ENCODE peak calls at places on chromosomes 5 and 9, in seven cellular contexts. S is GM23338, J is HCT116, B is K562, D is H1, W is endothelial cell of umbilical vein, K is GM12878. F is an unnamed sample.

GRCh38 chr9:682633-683508 is 158.6 kb upstream of the DMRT1 start:
- DNase-seq in S (no peak), K (no peak), D (no peak), J (no peak), W (peak), B (no peak), F (no peak)

GRCh38 chr5:138936225-138936967 is 61.3 kb upstream of the LRRTM2 start:
- DNase-seq in K (no peak), W (peak), S (peak), B (no peak), D (no peak), J (no peak), F (no peak)

GRCh38 chr5:150529555-150529954 is 21.6 kb downstream of the NDST1 start:
- DNase-seq in K (no peak), B (no peak), D (no peak), W (no peak), S (no peak), J (no peak), F (no peak)

GRCh38 chr5:124418390-124418789 is 328.0 kb downstream of the ZNF608 start:
- DNase-seq in S (no peak), J (no peak), K (no peak), D (no peak), B (no peak), W (no peak), F (no peak)

GRCh38 chr9:4640027-4640426 is 22.1 kb upstream of the PLPP6 start:
- DNase-seq in K (no peak), W (peak), J (peak), B (peak), S (peak), D (no peak), F (no peak)

GRCh38 chr9:107243757-107244156 is 39.3 kb upstream of the RAD23B start:
- DNase-seq in B (peak), S (no peak), D (no peak), J (peak), W (no peak), K (no peak), F (no peak)

GRCh38 chr9:96202971-96203780 is 98.8 kb downstream of the HSD17B3 start:
- DNase-seq in S (no peak), J (no peak), D (no peak), B (no peak), W (no peak), K (no peak), F (no peak)

GRCh38 chr5:52987711-52988329 is 1.3 kb upstream of the ITGA2 start:
- DNase-seq in K (no peak), D (no peak), S (no peak), W (peak), J (peak), B (no peak), F (no peak)

GRCh38 chr5:77945874-77946273 is 169.7 kb upstream of the TBCA start:
- DNase-seq in K (no peak), J (no peak), W (no peak), S (no peak), D (no peak), B (no peak), F (no peak)

GRCh38 chr5:138465288-138466057 is at the start of gene EGR1:
- DNase-seq in W (peak), J (peak), K (peak), D (peak), B (peak), S (peak), F (peak)

GRCh38 chr9:136482793-136483588 is at the start of gene SEC16A:
- DNase-seq in S (peak), W (peak), J (peak), K (peak), B (peak), D (peak), F (peak)

GRCh38 chr5:57887851-57888621 is 405.4 kb upstream of the ACTBL2 start:
- DNase-seq in B (peak), K (no peak), W (peak), S (peak), D (no peak), J (peak), F (no peak)

GRCh38 chr5:174083041-174083827 is 37.7 kb downstream of the NSG2 start:
- DNase-seq in S (no peak), B (no peak), K (no peak), W (no peak), D (no peak), J (no peak), F (no peak)

GRCh38 chr5:132433141-132433540 is 57.4 kb downstream of the IRF1 start:
- DNase-seq in B (no peak), K (no peak), D (no peak), W (no peak), J (no peak), S (no peak), F (no peak)

GRCh38 chr5:172616730-172617129 is 24.3 kb upstream of the NEURL1B start:
- DNase-seq in D (no peak), S (peak), W (no peak), K (no peak), J (no peak), B (no peak), F (no peak)
- TF ChIP-seq POLR2AphosphoS5 in D (no peak), S (no peak), W (no peak), K (no peak), J (no peak), B (no peak), F (no peak)

GRCh38 chr5:135898651-135899050 is 3.0 kb upstream of the IL9 start:
- DNase-seq in S (no peak), B (no peak), W (no peak), D (no peak), K (no peak), J (no peak), F (no peak)

GRCh38 chr5:135901633-135902032 is 6.0 kb upstream of the IL9 start:
- DNase-seq in W (no peak), S (no peak), B (no peak), D (no peak), K (no peak), J (no peak), F (no peak)

GRCh38 chr5:135894789-135895188 is 852 bp downstream of the IL9 start:
- DNase-seq in S (no peak), W (no peak), B (peak), J (no peak), K (no peak), D (no peak), F (no peak)

GRCh38 chr5:135895474-135896006 is at the start of gene IL9:
- DNase-seq in W (no peak), D (no peak), S (no peak), K (no peak), J (no peak), B (no peak), F (no peak)

DNA sequence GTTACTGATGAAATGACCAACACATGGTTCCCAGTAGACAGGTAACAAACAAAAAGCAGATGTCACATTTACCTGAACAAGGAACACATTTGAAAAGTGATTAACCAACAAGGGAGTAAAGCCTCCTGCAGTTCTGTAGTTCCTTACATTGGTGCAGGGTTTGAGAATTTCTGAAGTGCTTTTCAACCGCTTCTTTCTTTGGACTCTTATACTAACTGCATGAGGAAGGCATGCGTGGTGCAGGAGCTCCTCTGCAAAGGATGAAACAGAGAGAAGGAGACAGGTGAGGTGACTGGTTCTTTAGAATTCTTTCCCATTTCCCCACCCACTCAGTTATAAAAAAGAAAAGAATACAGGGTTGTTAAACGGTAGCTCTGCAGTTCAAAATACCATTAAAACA is 4.6 kb upstream of the IL9 start:
- DNase-seq in S (no peak), W (no peak), B (no peak), K (no peak), J (no peak), D (no peak), F (no peak)
- TF ChIP-seq EZH2 in S (no peak), W (no peak), B (no peak), K (no peak), J (no peak), D (no peak), F (no peak)

GRCh38 chr9:125272697-125273096 is 11.1 kb downstream of the GAPVD1 start:
- DNase-seq in K (no peak), W (no peak), S (no peak), B (no peak), J (no peak), D (no peak), F (no peak)
- TF ChIP-seq POLR2AphosphoS5 in K (no peak), W (no peak), S (no peak), B (no peak), J (no peak), D (no peak), F (no peak)

GRCh38 chr9:89605181-89606048 is 603 bp downstream of the GADD45G start:
- DNase-seq in K (no peak), B (no peak), D (peak), W (peak), S (peak), J (no peak), F (no peak)
- TF ChIP-seq EZH2 in K (peak), B (no peak), D (peak), W (no peak), S (peak), J (no peak), F (no peak)

DNA sequence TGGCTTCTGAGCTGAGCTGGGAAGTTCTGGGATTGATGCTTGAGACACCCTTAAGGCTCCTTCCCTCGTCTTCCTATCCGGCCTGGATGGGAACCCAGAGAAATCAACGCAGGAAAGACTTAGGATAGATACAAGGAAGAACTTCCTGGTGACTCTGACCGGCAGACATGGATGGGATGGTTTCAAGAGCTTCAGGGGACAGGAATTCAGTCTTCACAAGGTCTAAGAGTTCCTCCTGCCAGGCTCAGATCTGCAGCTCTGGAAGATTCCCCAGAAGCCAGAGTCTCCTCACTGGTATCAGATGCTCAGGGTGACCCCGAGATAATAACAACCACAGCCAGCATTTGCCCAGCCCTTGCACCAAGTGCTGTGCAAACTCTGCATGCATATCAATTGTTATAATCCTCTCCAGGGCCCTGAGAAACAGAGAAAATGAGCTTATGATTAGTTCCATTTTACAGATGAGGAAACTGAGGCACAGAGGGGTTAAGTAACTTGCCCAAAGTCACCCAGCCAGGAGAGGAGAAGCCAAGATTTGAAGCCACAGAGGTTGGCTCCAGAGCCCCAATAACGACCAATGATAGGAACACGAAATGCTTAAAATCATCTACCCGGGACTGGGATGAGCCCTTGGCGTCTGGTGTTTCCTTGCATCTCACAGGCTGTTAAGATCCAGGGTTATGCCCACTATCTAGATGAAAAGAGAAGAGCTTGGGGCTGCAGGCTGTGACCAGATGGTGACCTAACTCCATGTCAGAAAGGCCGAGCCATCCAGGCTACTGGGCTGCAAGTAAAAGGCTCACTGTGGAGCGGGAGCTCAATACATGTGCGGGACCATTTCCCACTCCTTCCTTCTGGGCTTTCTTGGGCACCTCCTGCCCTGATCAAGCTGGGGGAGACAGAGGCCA is 119.8 kb downstream of the C9orf50 start:
- DNase-seq in W (no peak), D (no peak), K (no peak), B (no peak), S (no peak), J (no peak), F (no peak)
- TF ChIP-seq POLR2AphosphoS5 in W (no peak), D (no peak), K (no peak), B (no peak), S (no peak), J (no peak), F (no peak)

DNA sequence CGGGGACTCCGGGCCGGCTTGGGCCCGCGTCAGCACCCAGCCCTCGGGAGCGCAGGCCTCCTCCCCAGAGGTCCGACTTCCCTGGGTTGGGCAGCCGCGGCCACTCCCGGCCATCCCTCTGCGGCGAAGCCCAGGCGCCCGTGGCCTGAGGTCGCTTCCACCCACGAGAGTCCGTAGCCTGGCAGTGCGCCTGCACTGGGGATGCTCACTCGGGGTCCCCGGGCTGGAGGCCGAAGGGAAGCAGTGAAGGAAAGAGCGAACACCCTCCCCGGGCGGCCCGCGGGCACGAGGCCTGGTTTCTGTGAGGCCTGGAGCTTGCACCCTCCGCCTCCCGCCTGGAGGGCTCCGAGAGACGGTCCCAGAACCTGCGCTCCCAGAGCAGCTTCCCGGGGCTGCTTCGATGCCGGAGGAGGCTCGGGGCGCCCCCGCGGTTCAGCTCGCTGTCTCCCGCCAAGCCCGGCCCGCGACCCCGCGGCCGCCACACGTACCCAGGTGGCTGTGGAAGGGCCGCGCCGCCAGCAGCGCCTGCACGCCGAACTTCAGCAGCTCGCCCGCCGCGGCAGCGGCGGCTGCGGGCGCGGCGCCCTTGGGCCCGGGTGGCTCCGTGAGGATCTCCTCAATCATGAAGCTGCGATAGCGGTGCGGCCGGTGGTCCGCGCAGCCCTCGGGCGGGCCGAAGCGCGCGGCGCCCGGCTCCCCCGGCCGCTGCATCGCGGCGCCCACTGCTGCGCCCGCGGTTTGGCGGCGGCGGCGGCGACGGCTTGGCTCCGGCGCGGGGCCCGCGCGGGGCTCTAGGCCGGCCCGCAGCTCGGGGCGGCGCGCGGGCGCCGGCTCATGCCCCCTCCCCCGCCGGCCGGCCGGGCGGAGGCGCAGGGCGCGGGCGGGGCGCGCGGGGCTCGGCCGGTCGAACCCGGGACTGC is at the start of gene BARX1:
- DNase-seq in D (peak), B (no peak), J (no peak), W (no peak), S (peak), K (no peak), F (no peak)
- TF ChIP-seq EZH2 in D (peak), B (no peak), J (no peak), W (peak), S (peak), K (no peak), F (no peak)

GRCh38 chr9:127762111-127762676 is 16.3 kb downstream of the SH2D3C start:
- DNase-seq in J (no peak), S (no peak), W (peak), B (no peak), D (no peak), K (no peak), F (no peak)
- TF ChIP-seq POLR2AphosphoS5 in J (no peak), S (no peak), W (peak), B (no peak), D (no peak), K (no peak), F (no peak)